ENCODE peak calls at places on chromosomes 13 and 19, in six cellular contexts. B is spleen, Y is WTC11, Q is astrocyte of the hippocampus, V is ureter, U is heart left ventricle. L is an unnamed sample.

GRCh38 chr13:94548382-94549240 is 47.3 kb downstream of the TGDS start:
- DNase-seq in V (no peak), B (peak; percentile 91), Y (peak; percentile 73), U (peak; percentile 53), Q (no peak), L (no peak)

GRCh38 chr19:31512403-31512970 is 163.3 kb upstream of the TSHZ3 start:
- DNase-seq in V (no peak), Y (no peak), U (no peak), Q (no peak), B (no peak), L (no peak)

GRCh38 chr13:83752141-83752540 is 130.1 kb downstream of the SLITRK1 start:
- DNase-seq in V (no peak), Y (no peak), U (no peak), Q (peak; percentile 15), B (no peak), L (peak; percentile 52)

GRCh38 chr13:44211753-44212152 is 161.9 kb upstream of the SERP2 start:
- DNase-seq in V (no peak), Y (no peak), U (no peak), Q (no peak), B (no peak), L (no peak)

GRCh38 chr19:29643361-29643935 is 21.8 kb upstream of the PLEKHF1 start:
- DNase-seq in V (no peak), Y (no peak), U (no peak), Q (no peak), B (peak; percentile 11), L (no peak)

GRCh38 chr13:88459335-88459734 is 788.2 kb downstream of the SLITRK5 start:
- DNase-seq in U (no peak), Y (no peak), Q (no peak), V (no peak), B (no peak), L (no peak)

GRCh38 chr19:40718774-40719391 is 2.0 kb downstream of the ITPKC start:
- DNase-seq in Q (peak; percentile 60), V (peak; percentile 88), Y (peak; percentile 52), B (peak; percentile 82), U (peak; percentile 40), L (peak; percentile 43)

GRCh38 chr19:929523-930258 is 3.9 kb downstream of the ARID3A start:
- DNase-seq in Q (no peak), V (no peak), B (no peak), Y (no peak), U (no peak), L (no peak)

GRCh38 chr13:98467263-98467985 is 109.5 kb downstream of the STK24 start:
- DNase-seq in U (no peak), Y (no peak), Q (no peak), B (no peak), V (no peak), L (no peak)

GRCh38 chr19:39126593-39127187 is 1.1 kb downstream of the PAK4 start:
- DNase-seq in V (peak; percentile 75), B (no peak), Q (no peak), U (no peak), Y (no peak), L (no peak)

GRCh38 chr19:1274852-1275259 is 474 bp upstream of the FAM174C start:
- DNase-seq in U (peak; percentile 42), B (no peak), V (no peak), Y (no peak), Q (no peak), L (no peak)

GRCh38 chr13:48050550-48050949 is 13.0 kb downstream of the NUDT15 start:
- DNase-seq in Y (no peak), V (no peak), Q (no peak), U (no peak), B (no peak), L (no peak)

GRCh38 chr19:1690570-1691307 is 38.3 kb upstream of the TCF3 start:
- DNase-seq in V (no peak), B (no peak), Y (peak; percentile 89), U (no peak), Q (no peak), L (no peak)

GRCh38 chr13:43242040-43242439 is 218.7 kb downstream of the DNAJC15 start:
- DNase-seq in U (no peak), Q (no peak), B (no peak), Y (no peak), V (no peak), L (no peak)

GRCh38 chr19:14187586-14187985 is 18.4 kb downstream of the ADGRL1 start:
- DNase-seq in V (no peak), B (no peak), U (no peak), Q (no peak), Y (no peak), L (no peak)

GRCh38 chr19:36849701-36850645 is 703 bp upstream of the ZNF345 start:
- DNase-seq in Q (peak; percentile 96), Y (peak; percentile 91), U (peak; percentile 92), B (peak; percentile 98), V (peak; percentile 91), L (peak; percentile 95)

GRCh38 chr13:46749951-46750350 is 47.0 kb downstream of the ESD start:
- DNase-seq in Q (peak; percentile 39), Y (no peak), B (no peak), U (no peak), V (no peak), L (peak; percentile 83)

GRCh38 chr13:46143239-46143701 is 38.4 kb upstream of the CPB2 start:
- DNase-seq in B (no peak), V (no peak), Q (no peak), U (no peak), Y (no peak), L (no peak)